ENCODE peak calls at places on chromosome 1, in six cellular contexts. T is kidney epithelial cell; R is CD8-positive, alpha-beta T cell; B is kidney; A is IMR-90; J is AG10803. K is an unnamed sample.

GRCh38 chr1:155485945-155486344 is 76.7 kb downstream of the ASH1L start:
- DNase-seq in T (no peak), R (no peak), B (no peak), A (no peak), J (peak), K (no peak)

GRCh38 chr1:26468911-26469310 is 3.3 kb upstream of the HMGN2 start:
- DNase-seq in T (no peak), R (no peak), B (peak), A (no peak), J (no peak), K (no peak)

GRCh38 chr1:173269490-173270230 is 62.5 kb upstream of the TNFSF4 start:
- DNase-seq in T (peak), R (no peak), B (no peak), A (peak), J (peak), K (no peak)

GRCh38 chr1:229582715-229583114 is 24.2 kb upstream of the ABCB10 start:
- DNase-seq in T (no peak), R (no peak), B (no peak), A (no peak), J (no peak), K (no peak)

GRCh38 chr1:36304970-36305914 is 926 bp upstream of the SH3D21 start:
- DNase-seq in T (no peak), R (no peak), B (no peak), A (no peak), J (no peak), K (no peak)

GRCh38 chr1:96519851-96520281 is 201.7 kb upstream of the PTBP2 start:
- DNase-seq in T (no peak), R (no peak), B (peak), A (no peak), J (peak), K (no peak)

GRCh38 chr1:18332626-18333025 is 148.1 kb upstream of the KLHDC7A start:
- DNase-seq in T (no peak), R (no peak), B (no peak), A (no peak), J (no peak), K (no peak)

GRCh38 chr1:51919684-51920083 is 41.2 kb upstream of the NRDC start:
- DNase-seq in T (no peak), R (no peak), B (peak), A (no peak), J (no peak), K (no peak)

DNA sequence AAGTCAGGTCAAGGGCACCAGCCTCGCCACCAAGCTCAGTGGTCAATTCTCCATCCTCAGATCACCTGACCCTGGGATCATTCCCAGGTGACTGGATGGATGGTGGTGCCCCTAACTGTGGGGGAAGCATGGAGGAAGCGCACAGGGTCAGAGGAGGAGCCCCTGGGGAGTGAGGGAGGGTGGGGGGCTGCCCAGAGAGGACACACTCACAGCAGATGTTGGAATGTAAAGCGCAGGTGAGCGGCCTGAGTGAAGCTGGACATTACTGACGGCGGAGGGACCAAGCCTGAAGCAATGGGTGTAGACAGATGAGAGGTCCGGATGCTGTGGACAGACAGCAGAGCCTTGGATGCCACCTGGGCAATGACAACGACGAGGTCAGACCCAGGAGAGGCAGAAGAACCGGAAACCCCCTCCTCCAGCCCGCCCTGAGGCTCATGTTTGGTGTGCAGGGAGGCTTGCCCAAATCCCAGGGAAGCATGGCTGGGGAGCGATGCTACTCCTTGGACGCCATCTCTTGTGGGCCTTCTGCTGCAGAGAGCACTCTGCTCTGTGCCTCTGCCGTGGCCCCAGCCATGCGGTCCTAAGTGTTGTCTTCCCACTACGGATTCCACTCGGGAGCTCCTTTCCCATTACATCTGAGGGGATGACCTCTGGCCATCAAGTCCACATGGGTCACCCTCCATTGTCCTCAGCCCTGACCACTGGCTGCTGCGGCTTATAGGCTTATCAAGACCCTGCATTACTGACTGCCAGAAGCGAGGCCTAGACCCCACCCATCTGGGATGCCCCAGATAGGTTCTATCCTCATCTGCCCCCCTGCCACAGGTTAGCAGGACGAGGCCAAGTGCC is 5.8 kb upstream of the CPLANE2 start:
- DNase-seq in T (no peak), R (no peak), B (no peak), A (no peak), J (no peak), K (no peak)
- TF ChIP-seq CTCF in T (no peak), R (no peak), B (no peak), A (no peak), J (no peak), K (no peak)

DNA sequence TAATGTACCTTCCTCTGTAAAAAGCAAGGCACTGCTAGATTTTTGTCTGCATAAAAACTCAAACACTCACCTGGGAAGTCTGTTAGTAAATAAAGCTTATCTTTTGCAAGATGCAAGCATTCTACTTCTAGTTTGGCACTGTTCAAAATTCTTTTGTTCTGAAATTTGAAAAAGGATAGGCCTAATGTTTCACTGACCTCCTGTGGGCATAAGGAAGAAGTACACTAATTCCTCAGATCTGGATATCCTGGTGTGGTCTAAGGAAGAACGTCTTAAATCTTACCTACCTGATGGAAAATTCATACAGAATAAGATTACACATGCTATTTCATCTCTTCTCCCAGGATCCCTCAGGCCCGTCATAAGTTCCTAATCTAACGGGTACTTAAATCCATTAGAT is 93.5 kb upstream of the CAMK1G start:
- DNase-seq in T (no peak), R (no peak), B (no peak), A (peak), J (peak), K (no peak)
- TF ChIP-seq CTCF in T (peak), R (no peak), B (no peak), A (peak), J (peak), K (no peak)

DNA sequence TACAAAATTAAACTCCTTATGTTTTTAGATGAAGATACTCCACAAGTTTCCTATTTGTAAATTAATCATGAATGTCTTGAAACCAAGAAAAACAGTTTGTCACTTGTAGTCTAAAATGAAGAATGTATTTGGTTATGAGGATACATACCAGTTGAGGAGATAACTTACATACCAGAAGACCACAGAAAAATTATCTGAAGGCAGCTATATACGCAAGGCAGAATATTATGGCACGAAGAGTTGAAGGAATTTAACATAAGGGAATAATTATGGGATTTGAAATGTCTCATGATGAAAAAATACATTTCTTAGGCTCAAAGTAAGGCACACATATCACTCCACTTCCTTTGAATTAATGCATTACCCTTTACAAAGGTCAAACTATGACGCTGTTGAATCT is 73.3 kb downstream of the IFI44 start:
- DNase-seq in T (no peak), R (no peak), B (no peak), A (peak), J (peak), K (no peak)
- TF ChIP-seq CTCF in T (no peak), R (no peak), B (no peak), A (no peak), J (no peak), K (no peak)

GRCh38 chr1:43976045-43976444 is 1.3 kb downstream of the ATP6V0B start:
- DNase-seq in T (no peak), R (no peak), B (no peak), A (no peak), J (no peak), K (no peak)
- TF ChIP-seq CTCF in T (no peak), R (no peak), B (no peak), A (no peak), J (peak), K (no peak)

GRCh38 chr1:160681067-160681890 is 30.3 kb downstream of the CD48 start:
- DNase-seq in T (no peak), R (peak), B (peak), A (peak), J (peak), K (peak)
- TF ChIP-seq CTCF in T (peak), R (peak), B (peak), A (peak), J (peak), K (no peak)

GRCh38 chr1:94237291-94238226 is at the start of gene ARHGAP29:
- DNase-seq in T (no peak), R (peak), B (peak), A (peak), J (peak), K (peak)
- TF ChIP-seq CTCF in T (peak), R (no peak), B (no peak), A (no peak), J (no peak), K (no peak)

GRCh38 chr1:211382182-211382713 is 55.6 kb downstream of the TRAF5 start:
- DNase-seq in T (no peak), R (no peak), B (no peak), A (no peak), J (no peak), K (no peak)

GRCh38 chr1:211384524-211384923 is 57.9 kb downstream of the TRAF5 start:
- DNase-seq in T (no peak), R (no peak), B (no peak), A (no peak), J (no peak), K (no peak)

GRCh38 chr1:211379446-211379845 is 52.8 kb downstream of the TRAF5 start:
- DNase-seq in T (no peak), R (no peak), B (no peak), A (no peak), J (no peak), K (no peak)

GRCh38 chr1:211381481-211382181 is 55.0 kb downstream of the TRAF5 start:
- DNase-seq in T (no peak), R (no peak), B (no peak), A (no peak), J (no peak), K (no peak)

DNA sequence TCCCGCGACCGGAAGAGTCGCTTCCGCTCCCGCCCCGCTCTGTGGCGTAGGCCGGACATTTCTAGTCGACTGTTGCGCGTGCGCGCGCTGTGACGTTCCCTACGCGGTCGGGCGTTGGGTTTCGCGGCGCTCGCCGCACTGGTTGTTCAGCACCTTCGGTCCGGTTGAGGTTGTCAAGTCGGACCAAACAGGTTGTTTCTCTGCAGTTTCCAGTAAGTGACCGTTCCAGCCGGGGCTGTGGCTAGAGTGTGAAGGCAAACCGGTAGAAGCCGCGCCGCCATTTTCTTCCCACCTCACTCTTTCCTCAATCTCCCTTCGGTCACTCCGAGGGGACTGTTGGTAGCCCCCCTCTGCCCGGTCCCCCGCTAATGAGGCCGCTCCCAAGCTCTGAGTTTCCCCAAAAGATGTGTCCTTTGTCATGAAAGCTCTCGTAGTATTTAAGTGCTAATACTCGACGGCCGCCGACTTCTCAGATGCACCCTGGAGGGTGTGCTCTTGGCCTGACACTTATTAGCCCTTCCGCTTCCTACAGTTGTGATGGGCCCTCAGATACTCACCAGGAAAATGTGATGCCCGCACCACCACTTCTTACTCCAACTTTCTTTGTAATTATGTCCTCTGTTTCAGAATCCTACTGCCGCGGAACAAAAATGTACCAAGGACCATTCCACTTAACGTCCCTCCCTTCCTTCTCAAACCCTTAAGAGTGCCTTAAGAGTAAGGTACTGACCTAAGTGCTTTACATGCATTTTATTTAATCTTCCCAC is 56.3 kb downstream of the TRAF5 start:
- DNase-seq in T (peak), R (peak), B (peak), A (peak), J (peak), K (peak)
- TF ChIP-seq CTCF in T (no peak), R (no peak), B (no peak), A (no peak), J (no peak), K (no peak)

GRCh38 chr1:53137729-53138128 is 4.7 kb downstream of the SLC1A7 start:
- DNase-seq in T (no peak), R (no peak), B (no peak), A (no peak), J (no peak), K (no peak)
- TF ChIP-seq CTCF in T (peak), R (no peak), B (no peak), A (no peak), J (no peak), K (no peak)

DNA sequence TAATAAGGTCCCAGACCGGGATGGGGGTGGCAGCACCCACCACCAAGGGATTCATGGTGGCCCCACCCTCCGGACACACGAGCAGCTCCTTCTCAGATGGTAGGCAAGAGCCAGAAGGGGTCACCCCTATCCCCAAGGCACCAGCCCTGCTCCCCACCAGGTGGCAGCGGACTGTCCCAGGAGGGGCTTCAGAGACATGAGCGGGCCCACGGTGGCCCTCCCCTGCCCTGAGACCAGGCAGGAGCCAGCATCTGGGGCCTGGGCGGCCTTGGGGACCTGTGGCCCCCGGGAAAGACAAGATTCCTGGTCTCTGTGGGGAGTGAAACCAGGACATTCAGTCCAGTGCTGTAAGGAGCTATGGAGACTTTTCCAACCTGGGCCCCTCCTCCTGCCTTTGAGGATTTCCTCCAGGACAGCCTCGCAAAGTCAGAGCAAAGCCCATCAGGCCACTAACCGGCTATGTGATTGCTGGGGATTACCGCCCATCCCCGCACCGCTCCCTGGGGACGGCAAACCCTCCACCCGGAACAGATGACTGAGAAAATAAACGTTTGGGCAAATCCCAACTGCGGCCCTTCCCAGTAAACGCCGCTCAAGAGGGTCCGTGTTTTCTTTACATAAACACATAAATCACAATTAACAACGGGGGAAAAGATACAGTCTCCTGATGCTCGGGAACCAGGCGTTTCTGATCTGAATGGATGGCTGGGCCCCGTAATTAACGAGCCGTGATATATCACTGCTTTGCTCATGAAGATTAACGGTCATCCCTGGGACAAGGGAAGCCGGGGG is 50.9 kb upstream of the ARHGEF16 start:
- DNase-seq in T (no peak), R (no peak), B (no peak), A (no peak), J (no peak), K (no peak)
- TF ChIP-seq CTCF in T (peak), R (no peak), B (no peak), A (no peak), J (peak), K (no peak)

GRCh38 chr1:23394664-23395063 is 25.0 kb upstream of the ZNF436 start:
- DNase-seq in T (no peak), R (no peak), B (peak), A (peak), J (peak), K (no peak)
- TF ChIP-seq CTCF in T (no peak), R (no peak), B (no peak), A (no peak), J (peak), K (no peak)

K was measured in activated B cell treated with CpG ODN at 0.5 μM for 24 hours.